ENCODE peak calls at places on chromosomes 4 and X, in seven cellular contexts. One of them, this sample, is unnamed.

GRCh38 chr4:81631958-81632439 is 160.3 kb upstream of the RASGEF1B start:
- DNase-seq in AG20443: peak
- DNase-seq in GM12892: no peak
- DNase-seq in T-helper 2 cell treated with Interferon-gamma antibody and Interleukin-4, amounts not matched to agents 5 μg/mL and 100 μg/mL, for 36 hours: no peak
- DNase-seq in foreskin keratinocyte: peak
- DNase-seq in stimulated activated CD8-positive, alpha-beta memory T cell treated with anti-CD3 and anti-CD28 coated beads, Interleukin-4, amount 100 ng/mL, for 1 hour: no peak
- DNase-seq in stimulated activated CD4-positive, alpha-beta T cell treated with anti-CD3 and anti-CD28 coated beads, Interleukin-12 subunit alpha, Interleukin-12 subunit beta, amount 100 ng/mL, for 4 hours: no peak
- DNase-seq in this sample: no peak

GRCh38 chr4:109359040-109359646 is 56.7 kb upstream of the COL25A1 start:
- DNase-seq in foreskin keratinocyte: no peak
- DNase-seq in stimulated activated CD4-positive, alpha-beta T cell treated with anti-CD3 and anti-CD28 coated beads, Interleukin-12 subunit alpha, Interleukin-12 subunit beta, amount 100 ng/mL, for 4 hours: no peak
- DNase-seq in AG20443: no peak
- DNase-seq in T-helper 2 cell treated with Interferon-gamma antibody and Interleukin-4, amounts not matched to agents 5 μg/mL and 100 μg/mL, for 36 hours: peak
- DNase-seq in stimulated activated CD8-positive, alpha-beta memory T cell treated with anti-CD3 and anti-CD28 coated beads, Interleukin-4, amount 100 ng/mL, for 1 hour: no peak
- DNase-seq in GM12892: no peak
- DNase-seq in this sample: no peak

GRCh38 chrX:24694825-24695224 is 1.1 kb downstream of the POLA1 start:
- DNase-seq in stimulated activated CD4-positive, alpha-beta T cell treated with anti-CD3 and anti-CD28 coated beads, Interleukin-12 subunit alpha, Interleukin-12 subunit beta, amount 100 ng/mL, for 4 hours: no peak
- DNase-seq in T-helper 2 cell treated with Interferon-gamma antibody and Interleukin-4, amounts not matched to agents 5 μg/mL and 100 μg/mL, for 36 hours: no peak
- DNase-seq in foreskin keratinocyte: no peak
- DNase-seq in GM12892: no peak
- DNase-seq in AG20443: no peak
- DNase-seq in stimulated activated CD8-positive, alpha-beta memory T cell treated with anti-CD3 and anti-CD28 coated beads, Interleukin-4, amount 100 ng/mL, for 1 hour: no peak
- DNase-seq in this sample: no peak

GRCh38 chrX:131729295-131729694 is 185.4 kb downstream of the OR13H1 start:
- DNase-seq in T-helper 2 cell treated with Interferon-gamma antibody and Interleukin-4, amounts not matched to agents 5 μg/mL and 100 μg/mL, for 36 hours: no peak
- DNase-seq in foreskin keratinocyte: no peak
- DNase-seq in stimulated activated CD4-positive, alpha-beta T cell treated with anti-CD3 and anti-CD28 coated beads, Interleukin-12 subunit alpha, Interleukin-12 subunit beta, amount 100 ng/mL, for 4 hours: no peak
- DNase-seq in stimulated activated CD8-positive, alpha-beta memory T cell treated with anti-CD3 and anti-CD28 coated beads, Interleukin-4, amount 100 ng/mL, for 1 hour: no peak
- DNase-seq in AG20443: no peak
- DNase-seq in GM12892: no peak
- DNase-seq in this sample: no peak

GRCh38 chr4:80201326-80202151 is 4.2 kb downstream of the PRDM8 start:
- DNase-seq in T-helper 2 cell treated with Interferon-gamma antibody and Interleukin-4, amounts not matched to agents 5 μg/mL and 100 μg/mL, for 36 hours: peak
- DNase-seq in GM12892: no peak
- DNase-seq in foreskin keratinocyte: peak
- DNase-seq in stimulated activated CD4-positive, alpha-beta T cell treated with anti-CD3 and anti-CD28 coated beads, Interleukin-12 subunit alpha, Interleukin-12 subunit beta, amount 100 ng/mL, for 4 hours: peak
- DNase-seq in AG20443: peak
- DNase-seq in stimulated activated CD8-positive, alpha-beta memory T cell treated with anti-CD3 and anti-CD28 coated beads, Interleukin-4, amount 100 ng/mL, for 1 hour: peak
- DNase-seq in this sample: peak

GRCh38 chr4:26473893-26474292 is 16.4 kb downstream of the CCKAR start:
- DNase-seq in stimulated activated CD4-positive, alpha-beta T cell treated with anti-CD3 and anti-CD28 coated beads, Interleukin-12 subunit alpha, Interleukin-12 subunit beta, amount 100 ng/mL, for 4 hours: no peak
- DNase-seq in AG20443: no peak
- DNase-seq in foreskin keratinocyte: no peak
- DNase-seq in stimulated activated CD8-positive, alpha-beta memory T cell treated with anti-CD3 and anti-CD28 coated beads, Interleukin-4, amount 100 ng/mL, for 1 hour: no peak
- DNase-seq in T-helper 2 cell treated with Interferon-gamma antibody and Interleukin-4, amounts not matched to agents 5 μg/mL and 100 μg/mL, for 36 hours: no peak
- DNase-seq in GM12892: no peak
- DNase-seq in this sample: no peak

GRCh38 chr4:159042097-159042605 is 60.7 kb upstream of the RAPGEF2 start:
- DNase-seq in AG20443: no peak
- DNase-seq in stimulated activated CD4-positive, alpha-beta T cell treated with anti-CD3 and anti-CD28 coated beads, Interleukin-12 subunit alpha, Interleukin-12 subunit beta, amount 100 ng/mL, for 4 hours: no peak
- DNase-seq in T-helper 2 cell treated with Interferon-gamma antibody and Interleukin-4, amounts not matched to agents 5 μg/mL and 100 μg/mL, for 36 hours: no peak
- DNase-seq in stimulated activated CD8-positive, alpha-beta memory T cell treated with anti-CD3 and anti-CD28 coated beads, Interleukin-4, amount 100 ng/mL, for 1 hour: no peak
- DNase-seq in foreskin keratinocyte: no peak
- DNase-seq in GM12892: no peak
- DNase-seq in this sample: no peak

GRCh38 chrX:151386838-151387459 is 10.1 kb upstream of the VMA21 start:
- DNase-seq in stimulated activated CD8-positive, alpha-beta memory T cell treated with anti-CD3 and anti-CD28 coated beads, Interleukin-4, amount 100 ng/mL, for 1 hour: no peak
- DNase-seq in AG20443: no peak
- DNase-seq in foreskin keratinocyte: peak
- DNase-seq in stimulated activated CD4-positive, alpha-beta T cell treated with anti-CD3 and anti-CD28 coated beads, Interleukin-12 subunit alpha, Interleukin-12 subunit beta, amount 100 ng/mL, for 4 hours: no peak
- DNase-seq in GM12892: no peak
- DNase-seq in T-helper 2 cell treated with Interferon-gamma antibody and Interleukin-4, amounts not matched to agents 5 μg/mL and 100 μg/mL, for 36 hours: no peak
- DNase-seq in this sample: no peak

GRCh38 chr4:54971474-54971950 is 153.9 kb downstream of the KDR start:
- DNase-seq in foreskin keratinocyte: peak
- DNase-seq in GM12892: no peak
- DNase-seq in stimulated activated CD4-positive, alpha-beta T cell treated with anti-CD3 and anti-CD28 coated beads, Interleukin-12 subunit alpha, Interleukin-12 subunit beta, amount 100 ng/mL, for 4 hours: no peak
- DNase-seq in T-helper 2 cell treated with Interferon-gamma antibody and Interleukin-4, amounts not matched to agents 5 μg/mL and 100 μg/mL, for 36 hours: no peak
- DNase-seq in AG20443: peak
- DNase-seq in stimulated activated CD8-positive, alpha-beta memory T cell treated with anti-CD3 and anti-CD28 coated beads, Interleukin-4, amount 100 ng/mL, for 1 hour: no peak
- DNase-seq in this sample: peak

GRCh38 chrX:129347291-129347690 is 176.0 kb downstream of the SMARCA1 start:
- DNase-seq in stimulated activated CD8-positive, alpha-beta memory T cell treated with anti-CD3 and anti-CD28 coated beads, Interleukin-4, amount 100 ng/mL, for 1 hour: no peak
- DNase-seq in foreskin keratinocyte: no peak
- DNase-seq in T-helper 2 cell treated with Interferon-gamma antibody and Interleukin-4, amounts not matched to agents 5 μg/mL and 100 μg/mL, for 36 hours: no peak
- DNase-seq in AG20443: no peak
- DNase-seq in stimulated activated CD4-positive, alpha-beta T cell treated with anti-CD3 and anti-CD28 coated beads, Interleukin-12 subunit alpha, Interleukin-12 subunit beta, amount 100 ng/mL, for 4 hours: no peak
- DNase-seq in GM12892: no peak
- DNase-seq in this sample: no peak

GRCh38 chrX:151711154-151711553 is 4.7 kb upstream of the FATE1 start:
- DNase-seq in stimulated activated CD8-positive, alpha-beta memory T cell treated with anti-CD3 and anti-CD28 coated beads, Interleukin-4, amount 100 ng/mL, for 1 hour: no peak
- DNase-seq in foreskin keratinocyte: no peak
- DNase-seq in AG20443: no peak
- DNase-seq in T-helper 2 cell treated with Interferon-gamma antibody and Interleukin-4, amounts not matched to agents 5 μg/mL and 100 μg/mL, for 36 hours: no peak
- DNase-seq in GM12892: no peak
- DNase-seq in stimulated activated CD4-positive, alpha-beta T cell treated with anti-CD3 and anti-CD28 coated beads, Interleukin-12 subunit alpha, Interleukin-12 subunit beta, amount 100 ng/mL, for 4 hours: no peak
- DNase-seq in this sample: no peak

GRCh38 chr4:52822583-52823477 is 39.3 kb upstream of the RASL11B start:
- DNase-seq in stimulated activated CD8-positive, alpha-beta memory T cell treated with anti-CD3 and anti-CD28 coated beads, Interleukin-4, amount 100 ng/mL, for 1 hour: no peak
- DNase-seq in GM12892: no peak
- DNase-seq in AG20443: peak
- DNase-seq in stimulated activated CD4-positive, alpha-beta T cell treated with anti-CD3 and anti-CD28 coated beads, Interleukin-12 subunit alpha, Interleukin-12 subunit beta, amount 100 ng/mL, for 4 hours: no peak
- DNase-seq in foreskin keratinocyte: no peak
- DNase-seq in T-helper 2 cell treated with Interferon-gamma antibody and Interleukin-4, amounts not matched to agents 5 μg/mL and 100 μg/mL, for 36 hours: peak
- DNase-seq in this sample: peak

GRCh38 chrX:103831342-103831802 is 685 bp downstream of the RAB9B start:
- DNase-seq in T-helper 2 cell treated with Interferon-gamma antibody and Interleukin-4, amounts not matched to agents 5 μg/mL and 100 μg/mL, for 36 hours: no peak
- DNase-seq in stimulated activated CD4-positive, alpha-beta T cell treated with anti-CD3 and anti-CD28 coated beads, Interleukin-12 subunit alpha, Interleukin-12 subunit beta, amount 100 ng/mL, for 4 hours: peak
- DNase-seq in foreskin keratinocyte: no peak
- DNase-seq in AG20443: no peak
- DNase-seq in stimulated activated CD8-positive, alpha-beta memory T cell treated with anti-CD3 and anti-CD28 coated beads, Interleukin-4, amount 100 ng/mL, for 1 hour: peak
- DNase-seq in GM12892: no peak
- DNase-seq in this sample: peak

GRCh38 chr4:1318488-1319213 is 28.4 kb upstream of the UVSSA start:
- DNase-seq in AG20443: no peak
- DNase-seq in foreskin keratinocyte: no peak
- DNase-seq in GM12892: no peak
- DNase-seq in stimulated activated CD4-positive, alpha-beta T cell treated with anti-CD3 and anti-CD28 coated beads, Interleukin-12 subunit alpha, Interleukin-12 subunit beta, amount 100 ng/mL, for 4 hours: no peak
- DNase-seq in T-helper 2 cell treated with Interferon-gamma antibody and Interleukin-4, amounts not matched to agents 5 μg/mL and 100 μg/mL, for 36 hours: no peak
- DNase-seq in stimulated activated CD8-positive, alpha-beta memory T cell treated with anti-CD3 and anti-CD28 coated beads, Interleukin-4, amount 100 ng/mL, for 1 hour: no peak
- DNase-seq in this sample: no peak

GRCh38 chrX:74090049-74090448 is 213.9 kb upstream of the ZCCHC13 start:
- DNase-seq in stimulated activated CD8-positive, alpha-beta memory T cell treated with anti-CD3 and anti-CD28 coated beads, Interleukin-4, amount 100 ng/mL, for 1 hour: no peak
- DNase-seq in T-helper 2 cell treated with Interferon-gamma antibody and Interleukin-4, amounts not matched to agents 5 μg/mL and 100 μg/mL, for 36 hours: no peak
- DNase-seq in foreskin keratinocyte: no peak
- DNase-seq in AG20443: no peak
- DNase-seq in GM12892: no peak
- DNase-seq in stimulated activated CD4-positive, alpha-beta T cell treated with anti-CD3 and anti-CD28 coated beads, Interleukin-12 subunit alpha, Interleukin-12 subunit beta, amount 100 ng/mL, for 4 hours: no peak
- DNase-seq in this sample: no peak

GRCh38 chr4:145839151-145839550 is 99.5 kb downstream of the ZNF827 start:
- DNase-seq in stimulated activated CD8-positive, alpha-beta memory T cell treated with anti-CD3 and anti-CD28 coated beads, Interleukin-4, amount 100 ng/mL, for 1 hour: no peak
- DNase-seq in GM12892: no peak
- DNase-seq in foreskin keratinocyte: no peak
- DNase-seq in stimulated activated CD4-positive, alpha-beta T cell treated with anti-CD3 and anti-CD28 coated beads, Interleukin-12 subunit alpha, Interleukin-12 subunit beta, amount 100 ng/mL, for 4 hours: no peak
- DNase-seq in AG20443: no peak
- DNase-seq in T-helper 2 cell treated with Interferon-gamma antibody and Interleukin-4, amounts not matched to agents 5 μg/mL and 100 μg/mL, for 36 hours: no peak
- DNase-seq in this sample: no peak

This sample was measured in HFFc6.